ENCODE peak calls at places on chromosomes 11 and 22, in nine cellular contexts. S is tibial nerve, T is stomach, W is body of pancreas, K is prostate gland, D is A549, C is right lobe of liver, L is Peyer's patch, M is adrenal gland. Z is an unnamed sample.

GRCh38 chr11:73598719-73599379 is 937 bp upstream of the FAM168A start:
- DNase-seq in L (no peak), K (no peak), C (no peak), D (no peak), W (no peak), S (no peak), M (no peak), T (no peak), Z (no peak)

GRCh38 chr11:95154514-95154913 is 64.9 kb downstream of the ENDOD1 start:
- DNase-seq in W (peak), D (peak), S (peak), L (peak), K (peak), C (no peak), T (peak), M (peak), Z (no peak)

GRCh38 chr11:122189259-122189658 is 73.2 kb upstream of the BLID start:
- DNase-seq in L (no peak), K (no peak), C (no peak), W (no peak), M (peak), T (no peak), D (peak), S (no peak), Z (no peak)

GRCh38 chr11:5291207-5291838 is 10.4 kb downstream of the OR51B4 start:
- DNase-seq in L (no peak), C (no peak), W (no peak), D (peak), T (no peak), S (no peak), M (no peak), K (no peak), Z (no peak)

GRCh38 chr11:17921620-17922473 is 91.0 kb downstream of the SERGEF start:
- DNase-seq in M (peak), L (no peak), T (no peak), C (no peak), D (no peak), W (no peak), K (no peak), S (peak), Z (no peak)

GRCh38 chr11:76606102-76606793 is 64.3 kb downstream of the LRRC32 start:
- DNase-seq in W (no peak), S (peak), K (no peak), T (no peak), L (no peak), D (no peak), M (peak), C (no peak), Z (peak)

GRCh38 chr11:31645747-31646146 is 136.2 kb downstream of the ELP4 start:
- DNase-seq in K (no peak), C (no peak), W (no peak), S (no peak), L (no peak), D (peak), M (peak), T (no peak), Z (no peak)

GRCh38 chr11:23797624-23798419 is 699.0 kb upstream of the LUZP2 start:
- DNase-seq in W (no peak), L (no peak), C (no peak), M (no peak), D (no peak), S (no peak), K (no peak), T (no peak), Z (no peak)

GRCh38 chr11:111476366-111476765 is 35.8 kb downstream of the BTG4 start:
- DNase-seq in M (no peak), S (no peak), D (no peak), T (no peak), K (no peak), W (no peak), L (no peak), C (no peak), Z (no peak)

GRCh38 chr11:11978792-11979486 is 29.5 kb downstream of the DKK3 start:
- DNase-seq in W (peak), T (peak), K (no peak), C (no peak), L (no peak), M (peak), D (no peak), S (no peak), Z (no peak)

GRCh38 chr22:44566911-44567310 is 68.9 kb upstream of the RTL6 start:
- DNase-seq in L (no peak), K (no peak), W (no peak), C (no peak), D (no peak), S (no peak), M (no peak), T (no peak), Z (no peak)

GRCh38 chr11:13276454-13276851 is 1.1 kb upstream of the BMAL1 start:
- DNase-seq in M (no peak), K (no peak), C (no peak), W (no peak), D (no peak), T (no peak), S (no peak), L (peak), Z (no peak)

GRCh38 chr11:107916671-107917241 is 11.5 kb upstream of the RAB39A start:
- DNase-seq in S (no peak), C (peak), W (no peak), L (no peak), M (no peak), T (peak), K (no peak), D (no peak), Z (no peak)

GRCh38 chr11:64660205-64660604 is 62.8 kb downstream of the NRXN2 start:
- DNase-seq in M (no peak), W (no peak), K (no peak), T (no peak), L (no peak), S (no peak), C (no peak), D (no peak), Z (no peak)

GRCh38 chr11:14907411-14908213 is 15.6 kb upstream of the CYP2R1 start:
- DNase-seq in D (peak), S (peak), L (peak), K (peak), C (peak), T (peak), W (peak), M (peak), Z (no peak)

GRCh38 chr11:19844806-19845205 is 132.2 kb downstream of the NAV2 start:
- DNase-seq in D (no peak), L (no peak), M (no peak), K (no peak), W (no peak), T (no peak), C (no peak), S (no peak), Z (no peak)

GRCh38 chr22:44331881-44332714 is 19.3 kb upstream of the SHISAL1 start:
- DNase-seq in W (no peak), S (no peak), C (no peak), K (no peak), T (no peak), M (no peak), L (no peak), D (peak), Z (no peak)

GRCh38 chr22:31248138-31248745 is 36.1 kb downstream of the LIMK2 start:
- DNase-seq in T (peak), L (peak), K (peak), C (no peak), D (no peak), M (peak), W (peak), S (peak), Z (no peak)
- TF ChIP-seq POLR2A in T (no peak), L (no peak), K (peak), C (no peak), D (no peak), M (peak), W (peak), S (peak), Z (no peak)

GRCh38 chr11:66012371-66012945 is 650 bp downstream of the CST6 start:
- DNase-seq in D (no peak), T (no peak), M (no peak), S (no peak), K (no peak), C (no peak), L (no peak), W (no peak), Z (no peak)
- H3K4me3 ChIP-seq in D (no peak), T (no peak), M (no peak), S (no peak), K (no peak), C (no peak), L (no peak), W (no peak), Z (peak)

DNA sequence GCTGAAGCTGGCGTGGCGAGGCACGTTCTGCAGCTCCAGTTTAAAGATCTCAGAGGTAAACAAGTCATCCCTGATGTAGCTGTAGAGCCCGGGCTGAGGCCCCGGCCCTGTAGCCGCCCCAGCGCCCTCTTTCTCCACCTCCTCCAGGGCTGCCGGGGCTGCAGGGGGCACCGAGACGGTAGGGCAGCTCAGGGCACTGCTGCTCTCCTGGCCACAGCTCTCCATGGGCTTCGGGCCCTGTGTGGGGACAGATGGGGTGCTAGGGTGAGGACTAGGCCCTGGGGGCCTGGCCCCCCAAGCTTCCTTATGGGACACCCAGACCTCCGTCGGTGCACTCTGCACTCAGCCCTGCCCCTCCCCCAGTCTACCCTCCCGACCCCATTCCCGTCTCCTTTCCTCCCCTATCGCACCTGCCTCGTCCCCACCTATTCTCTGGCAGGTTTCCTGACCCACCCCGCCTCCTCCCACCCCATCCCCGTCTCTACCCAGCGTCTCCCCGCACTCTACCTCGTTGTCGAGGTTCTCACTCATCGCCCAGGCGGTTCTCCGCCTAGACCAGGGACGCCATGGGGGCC is 559 bp downstream of the RANBP1 start:
- DNase-seq in T (no peak), D (no peak), C (peak), L (no peak), W (peak), S (no peak), K (no peak), M (no peak), Z (no peak)
- TF ChIP-seq POLR2A in T (no peak), D (no peak), C (no peak), L (no peak), W (no peak), S (no peak), K (no peak), M (no peak), Z (no peak)

GRCh38 chr11:2791139-2791520 is 91.3 kb upstream of the KCNQ1OT1 start:
- DNase-seq in C (peak), T (peak), L (no peak), D (no peak), S (no peak), K (no peak), M (no peak), W (peak), Z (no peak)
- H3K4me3 ChIP-seq in C (peak), T (peak), L (peak), D (no peak), S (peak), K (peak), M (no peak), W (no peak), Z (peak)

DNA sequence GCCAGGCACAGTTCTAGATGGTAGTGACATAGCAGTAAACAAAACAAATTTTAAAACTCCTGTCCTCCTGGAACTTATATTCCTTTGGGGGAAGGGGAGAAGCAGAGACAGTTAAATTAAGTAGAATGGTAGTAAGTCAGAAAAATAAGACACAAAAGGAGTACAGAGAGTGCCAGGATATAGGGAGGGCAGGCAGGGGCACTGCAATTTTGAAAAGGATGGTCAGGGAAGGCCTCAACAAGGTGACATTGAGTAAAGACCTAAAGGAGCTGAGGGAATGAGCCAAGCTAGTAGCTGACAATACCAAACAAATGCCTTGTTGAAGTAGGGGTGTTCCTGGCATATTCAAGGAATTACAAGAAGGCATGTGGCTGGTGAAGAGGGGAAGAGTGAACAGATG is 10.2 kb downstream of the NUP160 start:
- DNase-seq in S (no peak), W (no peak), C (no peak), L (no peak), D (no peak), T (no peak), M (no peak), K (no peak), Z (no peak)
- TF ChIP-seq POLR2A in S (no peak), W (no peak), C (no peak), L (no peak), D (no peak), T (no peak), M (no peak), K (no peak), Z (no peak)

DNA sequence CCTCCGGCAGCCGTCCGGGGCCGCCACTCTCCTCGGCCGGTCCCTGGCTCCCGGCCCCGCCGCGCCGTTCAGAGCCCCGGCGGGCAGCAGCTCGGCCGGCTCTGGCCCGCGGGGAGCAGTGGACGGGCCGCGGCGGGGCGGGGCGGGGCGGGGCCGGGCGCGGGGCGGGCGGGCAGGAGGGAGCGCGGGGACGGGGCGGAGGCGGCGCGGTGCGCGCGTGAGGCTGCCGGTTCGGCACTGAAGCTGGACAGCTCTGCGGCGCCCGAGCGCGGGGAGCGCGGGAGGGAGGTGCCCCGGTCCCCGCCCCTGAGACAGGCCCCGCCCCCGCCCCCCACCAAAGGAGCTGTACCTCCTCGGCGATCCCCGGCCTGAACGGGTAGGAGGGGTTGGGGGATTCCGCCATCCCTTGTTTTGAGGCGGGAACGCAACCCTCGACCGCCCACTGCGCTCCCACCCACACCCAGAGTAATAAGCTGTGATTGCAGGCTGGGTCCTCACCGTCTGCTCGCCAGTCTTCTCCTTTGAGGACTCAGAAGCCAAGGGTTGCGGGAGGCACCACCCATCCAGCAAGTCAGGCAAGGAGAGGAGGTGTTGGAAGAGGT is at the start of gene DRD2:
- DNase-seq in D (no peak), T (no peak), C (no peak), K (no peak), W (no peak), L (no peak), M (peak), S (no peak), Z (peak)
- H3K4me3 ChIP-seq in D (peak), T (peak), C (no peak), K (no peak), W (no peak), L (no peak), M (no peak), S (peak), Z (peak)

GRCh38 chr11:93784935-93785360 is 866 bp downstream of the MED17 start:
- DNase-seq in S (no peak), T (no peak), D (no peak), K (no peak), M (no peak), W (no peak), L (no peak), C (no peak), Z (no peak)

GRCh38 chr11:93784152-93784934 is at the start of gene MED17:
- DNase-seq in T (peak), D (peak), S (peak), L (peak), W (peak), C (peak), M (peak), K (peak), Z (no peak)

GRCh38 chr11:93783767-93784151 is 323 bp upstream of the MED17 start:
- DNase-seq in K (no peak), D (no peak), L (no peak), M (no peak), W (no peak), C (no peak), S (no peak), T (no peak), Z (no peak)

DNA sequence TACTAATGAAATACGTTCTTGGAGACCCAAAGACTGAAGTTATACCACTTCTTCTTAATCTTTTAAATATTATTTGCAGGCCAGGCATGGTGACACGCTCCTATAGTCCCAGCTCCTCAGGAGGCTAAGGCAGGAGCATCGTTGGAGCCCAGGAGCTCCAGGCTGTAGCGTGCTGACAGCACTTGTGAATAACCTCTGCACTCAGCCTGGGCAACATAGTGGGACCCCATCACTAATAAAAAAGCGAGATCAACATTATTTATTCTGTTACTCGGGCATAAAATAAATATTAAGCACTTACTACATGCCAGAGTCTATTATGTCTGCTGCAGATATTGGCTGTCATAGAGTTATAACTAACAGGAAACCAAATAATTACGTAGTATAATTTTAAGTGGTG is 720 bp upstream of the MED17 start:
- DNase-seq in D (no peak), M (no peak), K (no peak), T (no peak), L (no peak), W (no peak), S (no peak), C (no peak), Z (no peak)
- TF ChIP-seq POLR2A in D (no peak), M (no peak), K (no peak), T (no peak), L (no peak), W (no peak), S (no peak), C (no peak), Z (no peak)

DNA sequence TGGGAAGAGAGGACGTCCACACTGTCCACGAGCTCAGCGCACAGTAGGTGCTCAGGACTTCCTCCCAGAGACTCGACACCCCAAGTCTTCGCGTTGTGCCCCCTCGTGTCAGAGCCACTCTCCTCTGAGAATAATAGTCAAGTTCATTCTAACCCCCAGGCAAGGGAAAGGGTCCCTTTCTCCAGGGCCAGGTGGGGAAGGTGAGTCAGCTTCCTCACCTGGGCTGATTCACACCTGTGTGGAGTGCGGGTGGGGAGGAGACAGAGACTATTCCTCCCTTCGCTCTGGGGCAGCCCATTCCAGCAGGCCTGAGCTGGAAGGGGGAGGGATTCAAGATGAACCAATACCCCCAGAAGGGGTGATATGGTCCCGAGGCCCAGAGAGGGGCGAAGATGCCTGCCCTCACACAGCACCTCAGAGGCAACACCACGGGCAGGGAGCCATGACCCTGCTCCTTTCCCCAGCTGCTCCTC is 29.1 kb downstream of the RPL3 start:
- DNase-seq in M (no peak), D (no peak), W (peak), L (no peak), S (no peak), C (no peak), K (no peak), T (no peak), Z (no peak)
- H3K4me3 ChIP-seq in M (no peak), D (no peak), W (no peak), L (no peak), S (no peak), C (no peak), K (no peak), T (no peak), Z (no peak)

GRCh38 chr11:1368966-1369365 is 20.8 kb upstream of the BRSK2 start:
- DNase-seq in K (no peak), T (no peak), S (no peak), M (no peak), W (no peak), D (no peak), C (no peak), L (no peak), Z (no peak)

GRCh38 chr11:1369371-1370005 is 20.2 kb upstream of the BRSK2 start:
- DNase-seq in M (no peak), W (no peak), D (no peak), K (no peak), T (no peak), L (no peak), C (no peak), S (no peak), Z (no peak)

GRCh38 chr11:1371026-1371325 is 18.8 kb upstream of the BRSK2 start:
- DNase-seq in D (no peak), W (no peak), L (no peak), S (no peak), C (no peak), M (no peak), K (no peak), T (no peak), Z (no peak)

GRCh38 chr11:1371377-1371776 is 18.4 kb upstream of the BRSK2 start:
- DNase-seq in K (no peak), S (no peak), C (no peak), W (no peak), L (no peak), T (no peak), D (no peak), M (no peak), Z (no peak)

GRCh38 chr11:1370186-1371025 is 19.3 kb upstream of the BRSK2 start:
- DNase-seq in T (no peak), C (no peak), K (no peak), S (no peak), L (no peak), M (no peak), D (no peak), W (no peak), Z (no peak)
- TF ChIP-seq POLR2A in T (no peak), C (no peak), K (no peak), S (no peak), L (no peak), M (no peak), D (no peak), W (no peak), Z (no peak)

DNA sequence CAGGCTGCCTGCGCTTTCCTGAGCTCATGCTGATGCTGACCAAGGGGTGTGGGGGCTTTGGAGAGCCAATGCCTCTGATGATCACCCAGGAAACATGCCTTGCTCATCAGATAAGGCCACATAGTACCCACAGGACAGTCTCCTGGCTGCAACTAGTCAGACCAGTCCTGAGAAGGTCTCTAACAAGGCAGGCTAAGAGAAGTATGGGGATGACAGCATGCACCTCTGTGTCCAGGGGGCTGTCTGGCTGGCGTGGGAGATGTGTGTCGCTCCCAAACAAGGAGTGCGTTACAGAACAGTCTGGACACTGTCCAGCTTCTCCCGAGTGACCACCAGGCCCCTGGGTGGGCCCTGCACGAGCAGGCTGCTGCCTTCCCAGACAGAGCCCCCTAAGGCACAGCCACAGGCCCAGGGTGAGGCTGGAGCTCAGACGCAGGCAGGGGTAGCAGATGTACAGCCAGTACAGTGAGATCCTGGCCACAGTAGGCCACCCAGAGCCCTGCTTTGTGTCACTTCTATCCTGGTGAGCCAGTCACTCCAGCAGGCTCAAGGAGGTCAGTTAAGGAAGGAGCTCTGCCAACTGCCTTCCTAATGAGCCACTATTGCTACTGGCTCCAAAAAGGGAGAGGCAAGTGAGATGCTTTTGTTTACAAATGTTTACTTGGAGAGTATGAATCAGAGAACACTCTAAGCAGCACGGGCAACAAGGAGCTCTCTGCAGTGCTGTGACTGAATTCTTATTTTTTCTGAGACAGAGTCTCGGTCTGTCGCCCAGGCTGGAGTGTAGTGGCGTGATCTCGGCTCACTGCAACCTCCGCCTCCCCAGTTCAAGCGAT is 66.0 kb upstream of the CLTCL1 start:
- DNase-seq in D (no peak), W (no peak), T (no peak), K (no peak), L (no peak), C (no peak), M (no peak), S (no peak), Z (no peak)
- H3K4me3 ChIP-seq in D (no peak), W (no peak), T (no peak), K (no peak), L (no peak), C (no peak), M (no peak), S (no peak), Z (no peak)